ENCODE peak calls at places on chromosomes 6 and 20, in seven cellular contexts. U is AG20443; D is activated CD4-positive, alpha-beta T cell treated with anti-CD3 and anti-CD28 coated beads, Interleukin-2, amount 10 ng/mL, durations not matched to agents 7 days and 5 days; E is activated T-cell treated with anti-CD3 and anti-CD28 coated beads, Interleukin-2, amount 50 U/mL, for 72 hours; K is activated T-helper 1 cell treated with Interleukin-2 at 50 U/mL for 16 hours; S is GOT3; N is esophagus muscularis mucosa. M is an unnamed sample.

GRCh38 chr6:27290065-27290849 is 21.8 kb downstream of the POM121L2 start:
- DNase-seq in U (no peak), D (no peak), E (no peak), K (no peak), S (no peak), N (no peak), M (no peak)

GRCh38 chr6:14222956-14223355 is 105.4 kb downstream of the CD83 start:
- DNase-seq in U (no peak), D (no peak), E (no peak), K (no peak), S (no peak), N (no peak), M (no peak)

GRCh38 chr20:35700625-35701148 is 1.5 kb downstream of the ROMO1 start:
- DNase-seq in U (no peak), D (no peak), E (no peak), K (no peak), S (no peak), N (no peak), M (no peak)

GRCh38 chr20:58569211-58570125 is 54.3 kb upstream of the APCDD1L start:
- DNase-seq in U (no peak), D (no peak), E (no peak), K (no peak), S (no peak), N (no peak), M (no peak)

GRCh38 chr6:123926000-123926399 is 122.3 kb downstream of the NKAIN2 start:
- DNase-seq in U (no peak), D (no peak), E (no peak), K (no peak), S (no peak), N (no peak), M (no peak)

GRCh38 chr6:21522773-21523490 is 70.6 kb upstream of the SOX4 start:
- DNase-seq in U (no peak), D (no peak), E (no peak), K (no peak), S (no peak), N (no peak), M (no peak)

GRCh38 chr20:56422824-56423189 is 10.7 kb downstream of the CASS4 start:
- DNase-seq in U (no peak), D (no peak), E (no peak), K (no peak), S (no peak), N (no peak), M (no peak)

GRCh38 chr6:44057931-44058616 is 69.2 kb downstream of the MRPL14 start:
- DNase-seq in U (no peak), D (no peak), E (no peak), K (no peak), S (no peak), N (no peak), M (no peak)

GRCh38 chr20:40869416-40870147 is 159.0 kb upstream of the TOP1 start:
- DNase-seq in U (no peak), D (no peak), E (no peak), K (no peak), S (no peak), N (no peak), M (no peak)

GRCh38 chr6:140046030-140046632 is 671.7 kb upstream of the CITED2 start:
- DNase-seq in U (no peak), D (no peak), E (no peak), K (no peak), S (no peak), N (no peak), M (no peak)

GRCh38 chr6:42709871-42710270 is 12.5 kb downstream of the PRPH2 start:
- DNase-seq in U (no peak), D (no peak), E (no peak), K (no peak), S (no peak), N (no peak), M (no peak)

GRCh38 chr6:30100585-30101422 is 12.1 kb downstream of the TRIM31 start:
- DNase-seq in U (peak), D (no peak), E (no peak), K (no peak), S (no peak), N (no peak), M (no peak)

GRCh38 chr6:142551145-142551811 is 249.5 kb downstream of the ADGRG6 start:
- DNase-seq in U (peak), D (peak), E (peak), K (peak), S (no peak), N (no peak), M (no peak)

GRCh38 chr20:17202668-17203067 is 24.2 kb upstream of the PCSK2 start:
- DNase-seq in U (no peak), D (no peak), E (no peak), K (no peak), S (no peak), N (no peak), M (no peak)

GRCh38 chr6:14209005-14209404 is 91.4 kb downstream of the CD83 start:
- DNase-seq in U (no peak), D (no peak), E (no peak), K (no peak), S (no peak), N (no peak), M (no peak)

GRCh38 chr20:17928633-17929311 is 39.8 kb downstream of the SNX5 start:
- DNase-seq in U (no peak), D (no peak), E (no peak), K (no peak), S (no peak), N (no peak), M (no peak)

GRCh38 chr6:40968620-40969145 is 70.3 kb downstream of the UNC5CL start:
- DNase-seq in U (peak), D (no peak), E (no peak), K (no peak), S (no peak), N (no peak), M (no peak)

GRCh38 chr20:33917813-33918525 is 75.7 kb upstream of the RALY start:
- DNase-seq in U (no peak), D (peak), E (no peak), K (no peak), S (no peak), N (no peak), M (no peak)

GRCh38 chr6:67160820-67161219 is 1453.8 kb upstream of the EYS start:
- DNase-seq in U (no peak), D (no peak), E (no peak), K (no peak), S (no peak), N (no peak), M (no peak)

GRCh38 chr6:135162678-135163439 is 18.2 kb upstream of the MYB start:
- DNase-seq in U (peak), D (peak), E (peak), K (no peak), S (no peak), N (no peak), M (no peak)

GRCh38 chr20:56391596-56392281 is at the start of gene AURKA:
- DNase-seq in U (no peak), D (no peak), E (no peak), K (no peak), S (no peak), N (peak), M (no peak)

GRCh38 chr6:30613251-30614043 is 3.6 kb downstream of the PPP1R10 start:
- DNase-seq in U (no peak), D (no peak), E (no peak), K (no peak), S (no peak), N (no peak), M (no peak)

GRCh38 chr6:110949679-110950285 is 8.7 kb upstream of the GTF3C6 start:
- DNase-seq in U (peak), D (no peak), E (no peak), K (no peak), S (no peak), N (no peak), M (no peak)

GRCh38 chr6:125872259-125872921 is 81.6 kb downstream of the NCOA7 start:
- DNase-seq in U (peak), D (no peak), E (no peak), K (no peak), S (no peak), N (no peak), M (no peak)

GRCh38 chr6:90890681-90891337 is 303.9 kb upstream of the MAP3K7 start:
- DNase-seq in U (no peak), D (no peak), E (no peak), K (no peak), S (no peak), N (no peak), M (no peak)

GRCh38 chr6:121619013-121619412 is 183.6 kb downstream of the GJA1 start:
- DNase-seq in U (no peak), D (no peak), E (no peak), K (no peak), S (no peak), N (no peak), M (no peak)

GRCh38 chr6:100276311-100277057 is 188.2 kb downstream of the SIM1 start:
- DNase-seq in U (no peak), D (no peak), E (no peak), K (no peak), S (no peak), N (no peak), M (no peak)

GRCh38 chr6:119160911-119161310 is 82.4 kb upstream of the FAM184A start:
- DNase-seq in U (no peak), D (no peak), E (no peak), K (no peak), S (no peak), N (no peak), M (no peak)

GRCh38 chr6:111775145-111775936 is 97.9 kb downstream of the FYN start:
- DNase-seq in U (no peak), D (no peak), E (no peak), K (no peak), S (no peak), N (no peak), M (no peak)

GRCh38 chr20:17423782-17424181 is 107.4 kb downstream of the BFSP1 start:
- DNase-seq in U (no peak), D (no peak), E (no peak), K (no peak), S (no peak), N (no peak), M (no peak)

GRCh38 chr6:27250955-27251671 is 3.6 kb downstream of the PRSS16 start:
- DNase-seq in U (peak), D (peak), E (peak), K (peak), S (no peak), N (no peak), M (no peak)

GRCh38 chr6:56891754-56892153 is 63.2 kb upstream of the BEND6 start:
- DNase-seq in U (peak), D (no peak), E (no peak), K (no peak), S (no peak), N (no peak), M (no peak)

GRCh38 chr6:31143148-31143547 is 4.3 kb upstream of the PSORS1C2 start:
- DNase-seq in U (peak), D (no peak), E (no peak), K (no peak), S (no peak), N (no peak), M (peak)

GRCh38 chr6:157630463-157631080 is 192.5 kb upstream of the SNX9 start:
- DNase-seq in U (no peak), D (no peak), E (no peak), K (no peak), S (no peak), N (no peak), M (no peak)

GRCh38 chr6:113050979-113051378 is 703.8 kb downstream of the RFPL4B start:
- DNase-seq in U (no peak), D (no peak), E (no peak), K (no peak), S (no peak), N (no peak), M (no peak)

GRCh38 chr6:34246563-34247391 is 2.0 kb downstream of the SMIM29 start:
- DNase-seq in U (peak), D (peak), E (peak), K (peak), S (no peak), N (no peak), M (no peak)

M was measured in ascending aorta.